ENCODE peak calls at places on chromosomes 16 and 17, in ten cellular contexts. Q is bronchial epithelial cell, A is neural progenitor cell, D is progenitor cell of endocrine pancreas, E is H1, W is epithelial cell of esophagus, L is A549, U is neural crest cell, F is body of pancreas, V is tibial nerve. I is an unnamed sample.

GRCh38 chr17:62626719-62627218 is 701 bp upstream of the MRC2 start:
- DNase-seq in A (peak; percentile 89), V (peak; percentile 63), U (peak; percentile 64), E (no peak), W (peak; percentile 61), F (peak; percentile 48), D (peak; percentile 39), L (peak; percentile 82), Q (peak; percentile 55), I (no peak)

GRCh38 chr17:47821424-47822379 is at the start of gene OSBPL7:
- DNase-seq in A (peak; percentile 79), W (peak; percentile 81), D (peak; percentile 39), E (peak; percentile 79), Q (peak; percentile 81), F (peak; percentile 89), V (peak; percentile 11), U (peak; percentile 44), L (peak; percentile 74), I (peak; percentile 42)

GRCh38 chr16:80200079-80200478 is 340.7 kb upstream of the DYNLRB2 start:
- DNase-seq in L (no peak), W (no peak), E (no peak), Q (no peak), D (no peak), F (no peak), V (no peak), U (no peak), A (no peak), I (no peak)

GRCh38 chr16:22677024-22677830 is 136.7 kb upstream of the HS3ST2 start:
- DNase-seq in Q (no peak), A (no peak), U (no peak), V (no peak), L (no peak), F (no peak), E (no peak), W (no peak), D (no peak), I (no peak)

GRCh38 chr17:62656446-62656845 is 29.0 kb downstream of the MRC2 start:
- DNase-seq in D (no peak), U (no peak), F (no peak), L (no peak), A (no peak), Q (no peak), V (no peak), W (no peak), E (no peak), I (no peak)

GRCh38 chr17:8163978-8164814 is 1.4 kb upstream of the VAMP2 start:
- DNase-seq in V (peak; percentile 78), U (no peak), E (no peak), W (peak; percentile 45), F (peak; percentile 81), A (no peak), L (peak; percentile 48), Q (peak; percentile 22), D (no peak), I (no peak)

GRCh38 chr17:62631936-62632924 is 4.8 kb downstream of the MRC2 start:
- DNase-seq in F (no peak), U (no peak), V (no peak), E (no peak), L (no peak), W (no peak), A (no peak), Q (no peak), D (no peak), I (no peak)

GRCh38 chr16:69514366-69514765 is 51.4 kb upstream of the NFAT5 start:
- DNase-seq in E (no peak), Q (no peak), L (no peak), A (no peak), W (peak; percentile 42), U (no peak), V (no peak), D (no peak), F (no peak), I (no peak)

GRCh38 chr17:55852734-55853133 is 101.9 kb downstream of the PCTP start:
- DNase-seq in Q (no peak), V (no peak), U (no peak), W (no peak), D (no peak), A (peak; percentile 16), E (no peak), L (no peak), F (no peak), I (no peak)

GRCh38 chr17:50564916-50565315 is 4.4 kb downstream of the CACNA1G start:
- DNase-seq in F (peak; percentile 44), V (peak; percentile 66), Q (no peak), D (no peak), W (peak; percentile 37), A (no peak), L (no peak), E (no peak), U (no peak), I (no peak)

GRCh38 chr16:11360581-11360980 is 15.3 kb downstream of the RMI2 start:
- DNase-seq in W (no peak), F (no peak), U (no peak), L (no peak), Q (no peak), A (no peak), E (no peak), D (no peak), V (no peak), I (no peak)

GRCh38 chr16:29807426-29808218 is 1.3 kb downstream of the MAZ start:
- DNase-seq in Q (peak; percentile 79), W (peak; percentile 94), A (peak; percentile 89), E (peak; percentile 81), F (peak; percentile 87), L (no peak), V (peak; percentile 82), U (peak; percentile 71), D (peak; percentile 55), I (no peak)

GRCh38 chr16:87543436-87544191 is 50.8 kb upstream of the ZCCHC14 start:
- DNase-seq in U (no peak), D (no peak), Q (no peak), E (no peak), V (no peak), W (no peak), A (no peak), F (no peak), L (no peak), I (no peak)

GRCh38 chr17:33905338-33905800 is 349.7 kb upstream of the CCL2 start:
- DNase-seq in W (no peak), V (no peak), E (no peak), Q (no peak), U (no peak), D (no peak), L (no peak), A (no peak), F (no peak), I (no peak)

GRCh38 chr17:74832421-74832820 is 27.3 kb downstream of the GRIN2C start:
- DNase-seq in F (no peak), E (no peak), U (no peak), L (no peak), A (no peak), V (no peak), D (no peak), Q (no peak), W (no peak), I (no peak)

GRCh38 chr17:3552916-3553315 is 4.7 kb downstream of the TRPV3 start:
- DNase-seq in W (no peak), F (no peak), U (no peak), A (no peak), Q (no peak), D (no peak), L (no peak), E (no peak), V (no peak), I (no peak)

GRCh38 chr17:3555189-3555796 is 2.3 kb downstream of the TRPV3 start:
- DNase-seq in U (no peak), D (no peak), W (no peak), L (no peak), E (no peak), A (no peak), F (no peak), Q (no peak), V (no peak), I (no peak)

GRCh38 chr17:3556239-3556904 is 1.2 kb downstream of the TRPV3 start:
- DNase-seq in U (no peak), A (no peak), L (no peak), D (no peak), E (no peak), Q (no peak), W (no peak), V (no peak), F (no peak), I (no peak)

GRCh38 chr17:3553419-3554401 is 3.9 kb downstream of the TRPV3 start:
- DNase-seq in W (no peak), E (no peak), F (no peak), D (no peak), V (no peak), Q (no peak), L (no peak), U (no peak), A (no peak), I (no peak)

GRCh38 chr17:3554440-3554839 is 3.2 kb downstream of the TRPV3 start:
- DNase-seq in D (no peak), E (no peak), U (no peak), L (no peak), W (no peak), Q (no peak), A (no peak), F (no peak), V (no peak), I (no peak)
- TF ChIP-seq CTCF in D (no peak), E (no peak), U (no peak), L (no peak), W (no peak), Q (no peak), A (no peak), F (no peak), V (no peak), I (no peak)

GRCh38 chr17:58007781-58008706 is 998 bp upstream of the SRSF1 start:
- DNase-seq in D (no peak), V (peak; percentile 11), W (no peak), A (no peak), L (no peak), Q (no peak), E (no peak), F (no peak), U (no peak), I (no peak)
- TF ChIP-seq CTCF in D (no peak), V (no peak), W (no peak), A (no peak), L (no peak), Q (no peak), E (no peak), F (no peak), U (no peak), I (no peak)

DNA sequence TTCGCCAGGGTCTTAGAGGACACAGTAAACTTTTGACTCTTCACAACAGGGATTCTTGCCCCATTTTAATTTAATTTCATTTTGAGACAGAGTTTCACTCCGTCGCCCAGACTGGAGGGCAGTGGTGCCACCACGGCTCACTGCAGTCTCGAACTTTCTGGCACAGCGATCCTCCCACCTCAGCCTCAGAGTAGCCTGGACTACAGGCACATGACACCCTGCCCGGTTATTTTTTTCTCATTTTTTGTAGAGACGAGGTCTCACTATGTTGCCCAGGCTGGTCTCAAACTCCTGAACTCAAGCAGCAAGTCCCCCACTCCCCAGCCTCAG is 329 bp upstream of the NLE1 start:
- DNase-seq in L (no peak), E (no peak), Q (no peak), F (no peak), U (no peak), A (no peak), V (no peak), W (no peak), D (no peak), I (no peak)
- TF ChIP-seq CTCF in L (no peak), E (no peak), Q (no peak), F (no peak), U (no peak), A (no peak), V (no peak), W (no peak), D (no peak), I (no peak)

GRCh38 chr17:40307001-40307690 is 1.8 kb upstream of the RARA start:
- DNase-seq in D (no peak), L (no peak), F (no peak), E (no peak), U (no peak), W (peak; percentile 55), V (no peak), A (peak; percentile 60), Q (no peak), I (no peak)
- TF ChIP-seq CTCF in D (no peak), L (no peak), F (no peak), E (no peak), U (no peak), W (no peak), V (no peak), A (no peak), Q (no peak), I (no peak)

I was measured in omental fat pad.